ENCODE peak calls at places on chromosomes 3 and 15, in ten cellular contexts. One of them, this sample, is unnamed.
A peak's percentile ranks its signal among the peaks of the same experiment; 100 is the strongest.

GRCh38 chr3:55621026-55621422 is 133.9 kb upstream of the WNT5A start:
- DNase-seq in activated T-cell treated with anti-CD3 and anti-CD28 coated beads, Interleukin-2, amount 50 U/mL, for 72 hours: no peak
- DNase-seq in EL: no peak
- DNase-seq in esophagus squamous epithelium: no peak
- DNase-seq in H54: no peak
- DNase-seq in iris pigment epithelial cell: no peak
- DNase-seq in aorta: no peak
- DNase-seq in Right ventricle myocardium superior: no peak
- DNase-seq in glutamatergic neuron: no peak
- DNase-seq in BE2C: no peak
- DNase-seq in this sample: no peak

GRCh38 chr15:49769225-49769624 is 148.4 kb downstream of the DTWD1 start:
- DNase-seq in activated T-cell treated with anti-CD3 and anti-CD28 coated beads, Interleukin-2, amount 50 U/mL, for 72 hours: no peak
- DNase-seq in EL: no peak
- DNase-seq in esophagus squamous epithelium: no peak
- DNase-seq in H54: no peak
- DNase-seq in iris pigment epithelial cell: no peak
- DNase-seq in aorta: no peak
- DNase-seq in Right ventricle myocardium superior: no peak
- DNase-seq in glutamatergic neuron: no peak
- DNase-seq in BE2C: no peak
- DNase-seq in this sample: no peak

GRCh38 chr15:76333309-76333708 is 3.3 kb upstream of the ISL2 start:
- DNase-seq in activated T-cell treated with anti-CD3 and anti-CD28 coated beads, Interleukin-2, amount 50 U/mL, for 72 hours: no peak
- DNase-seq in EL: no peak
- DNase-seq in esophagus squamous epithelium: no peak
- DNase-seq in H54: no peak
- DNase-seq in iris pigment epithelial cell: no peak
- DNase-seq in aorta: peak; percentile 27
- DNase-seq in Right ventricle myocardium superior: no peak
- DNase-seq in glutamatergic neuron: no peak
- DNase-seq in BE2C: no peak
- DNase-seq in this sample: no peak

GRCh38 chr3:57354768-57355167 is 62.3 kb upstream of the ASB14 start:
- DNase-seq in activated T-cell treated with anti-CD3 and anti-CD28 coated beads, Interleukin-2, amount 50 U/mL, for 72 hours: no peak
- DNase-seq in EL: no peak
- DNase-seq in esophagus squamous epithelium: no peak
- DNase-seq in H54: no peak
- DNase-seq in iris pigment epithelial cell: no peak
- DNase-seq in aorta: no peak
- DNase-seq in Right ventricle myocardium superior: no peak
- DNase-seq in glutamatergic neuron: no peak
- DNase-seq in BE2C: no peak
- DNase-seq in this sample: no peak

GRCh38 chr15:55917881-55918296 is 75.5 kb downstream of the NEDD4 start:
- DNase-seq in activated T-cell treated with anti-CD3 and anti-CD28 coated beads, Interleukin-2, amount 50 U/mL, for 72 hours: no peak
- DNase-seq in EL: peak; percentile 90
- DNase-seq in esophagus squamous epithelium: no peak
- DNase-seq in H54: no peak
- DNase-seq in iris pigment epithelial cell: peak; percentile 97
- DNase-seq in aorta: no peak
- DNase-seq in Right ventricle myocardium superior: no peak
- DNase-seq in glutamatergic neuron: no peak
- DNase-seq in BE2C: peak; percentile 39
- DNase-seq in this sample: no peak

GRCh38 chr3:44885618-44886017 is 11.2 kb downstream of the TGM4 start:
- DNase-seq in activated T-cell treated with anti-CD3 and anti-CD28 coated beads, Interleukin-2, amount 50 U/mL, for 72 hours: no peak
- DNase-seq in EL: peak; percentile 98
- DNase-seq in esophagus squamous epithelium: no peak
- DNase-seq in H54: peak; percentile 80
- DNase-seq in iris pigment epithelial cell: peak; percentile 97
- DNase-seq in aorta: peak; percentile 85
- DNase-seq in Right ventricle myocardium superior: no peak
- DNase-seq in glutamatergic neuron: no peak
- DNase-seq in BE2C: peak; percentile 33
- DNase-seq in this sample: peak; percentile 81

GRCh38 chr15:41501191-41501917 is 7.7 kb downstream of the ITPKA start:
- DNase-seq in activated T-cell treated with anti-CD3 and anti-CD28 coated beads, Interleukin-2, amount 50 U/mL, for 72 hours: peak; percentile 41
- DNase-seq in EL: no peak
- DNase-seq in esophagus squamous epithelium: no peak
- DNase-seq in H54: no peak
- DNase-seq in iris pigment epithelial cell: no peak
- DNase-seq in aorta: no peak
- DNase-seq in Right ventricle myocardium superior: no peak
- DNase-seq in glutamatergic neuron: peak; percentile 65
- DNase-seq in BE2C: peak; percentile 73
- DNase-seq in this sample: no peak

GRCh38 chr15:74433592-74434259 is at the start of gene SEMA7A:
- DNase-seq in activated T-cell treated with anti-CD3 and anti-CD28 coated beads, Interleukin-2, amount 50 U/mL, for 72 hours: peak; percentile 90
- DNase-seq in EL: peak; percentile 85
- DNase-seq in esophagus squamous epithelium: no peak
- DNase-seq in H54: peak; percentile 84
- DNase-seq in iris pigment epithelial cell: peak; percentile 51
- DNase-seq in aorta: peak; percentile 93
- DNase-seq in Right ventricle myocardium superior: peak; percentile 90
- DNase-seq in glutamatergic neuron: peak; percentile 86
- DNase-seq in BE2C: peak; percentile 86
- DNase-seq in this sample: peak; percentile 95

GRCh38 chr3:71128951-71129350 is 454.6 kb downstream of the FOXP1 start:
- DNase-seq in activated T-cell treated with anti-CD3 and anti-CD28 coated beads, Interleukin-2, amount 50 U/mL, for 72 hours: no peak
- DNase-seq in EL: no peak
- DNase-seq in esophagus squamous epithelium: no peak
- DNase-seq in H54: no peak
- DNase-seq in iris pigment epithelial cell: peak; percentile 54
- DNase-seq in aorta: no peak
- DNase-seq in Right ventricle myocardium superior: no peak
- DNase-seq in glutamatergic neuron: no peak
- DNase-seq in BE2C: no peak
- DNase-seq in this sample: no peak

GRCh38 chr15:72127724-72128322 is 9.6 kb downstream of the SENP8 start:
- DNase-seq in activated T-cell treated with anti-CD3 and anti-CD28 coated beads, Interleukin-2, amount 50 U/mL, for 72 hours: no peak
- DNase-seq in EL: no peak
- DNase-seq in esophagus squamous epithelium: no peak
- DNase-seq in H54: no peak
- DNase-seq in iris pigment epithelial cell: no peak
- DNase-seq in aorta: no peak
- DNase-seq in Right ventricle myocardium superior: no peak
- DNase-seq in glutamatergic neuron: no peak
- DNase-seq in BE2C: no peak
- DNase-seq in this sample: no peak

GRCh38 chr15:40782609-40783227 is 12.9 kb downstream of the C15orf62 start:
- DNase-seq in activated T-cell treated with anti-CD3 and anti-CD28 coated beads, Interleukin-2, amount 50 U/mL, for 72 hours: peak; percentile 84
- DNase-seq in EL: peak; percentile 23
- DNase-seq in esophagus squamous epithelium: no peak
- DNase-seq in H54: no peak
- DNase-seq in iris pigment epithelial cell: peak; percentile 22
- DNase-seq in aorta: no peak
- DNase-seq in Right ventricle myocardium superior: no peak
- DNase-seq in glutamatergic neuron: peak; percentile 81
- DNase-seq in BE2C: peak; percentile 86
- DNase-seq in this sample: no peak

GRCh38 chr15:66425837-66426236 is 39.1 kb downstream of the MAP2K1 start:
- DNase-seq in activated T-cell treated with anti-CD3 and anti-CD28 coated beads, Interleukin-2, amount 50 U/mL, for 72 hours: no peak
- DNase-seq in EL: no peak
- DNase-seq in esophagus squamous epithelium: no peak
- DNase-seq in H54: no peak
- DNase-seq in iris pigment epithelial cell: no peak
- DNase-seq in aorta: no peak
- DNase-seq in Right ventricle myocardium superior: no peak
- DNase-seq in glutamatergic neuron: no peak
- DNase-seq in BE2C: no peak
- DNase-seq in this sample: no peak

GRCh38 chr3:134699721-134700120 is 48.9 kb upstream of the KY start:
- DNase-seq in activated T-cell treated with anti-CD3 and anti-CD28 coated beads, Interleukin-2, amount 50 U/mL, for 72 hours: no peak
- DNase-seq in EL: no peak
- DNase-seq in esophagus squamous epithelium: no peak
- DNase-seq in H54: no peak
- DNase-seq in iris pigment epithelial cell: no peak
- DNase-seq in aorta: no peak
- DNase-seq in Right ventricle myocardium superior: no peak
- DNase-seq in glutamatergic neuron: no peak
- DNase-seq in BE2C: no peak
- DNase-seq in this sample: no peak

This sample was measured in 8988T.